ENCODE peak calls at places on chromosomes 16 and 17, in eight cellular contexts. B is stomach; Z is Panc1; I is heart right ventricle; Q is A673; X is right lobe of liver; U is effector memory CD4-positive, alpha-beta T cell; J is uterus. P is an unnamed sample.

GRCh38 chr17:46727572-46728348 is 90.7 kb downstream of the WNT3 start:
- DNase-seq in B (no peak), Z (no peak), I (no peak), Q (no peak), X (no peak), U (no peak), J (no peak), P (no peak)

GRCh38 chr17:70636517-70637133 is 467.3 kb downstream of the KCNJ2 start:
- DNase-seq in B (no peak), Z (peak), I (no peak), Q (peak), X (no peak), U (no peak), J (no peak), P (peak)

GRCh38 chr17:50353600-50354195 is 7.8 kb downstream of the XYLT2 start:
- DNase-seq in B (peak), Z (no peak), I (no peak), Q (no peak), X (no peak), U (no peak), J (no peak), P (no peak)

GRCh38 chr16:25635449-25635848 is 56.3 kb upstream of the HS3ST4 start:
- DNase-seq in B (no peak), Z (no peak), I (no peak), Q (no peak), X (no peak), U (no peak), J (no peak), P (no peak)

GRCh38 chr17:13113821-13114525 is 96.1 kb upstream of the ELAC2 start:
- DNase-seq in B (no peak), Z (no peak), I (no peak), Q (no peak), X (no peak), U (no peak), J (no peak), P (no peak)

GRCh38 chr17:56978441-56979090 is 635 bp downstream of the SCPEP1 start:
- DNase-seq in B (no peak), Z (no peak), I (no peak), Q (no peak), X (no peak), U (no peak), J (no peak), P (no peak)

GRCh38 chr16:48317614-48318013 is 67.6 kb downstream of the SIAH1 start:
- DNase-seq in B (no peak), Z (no peak), I (no peak), Q (peak), X (no peak), U (no peak), J (no peak), P (no peak)

GRCh38 chr16:2054543-2055245 is 6.9 kb downstream of the TSC2 start:
- DNase-seq in B (peak), Z (no peak), I (no peak), Q (no peak), X (no peak), U (no peak), J (no peak), P (no peak)

GRCh38 chr16:13923703-13924298 is 3.8 kb downstream of the ERCC4 start:
- DNase-seq in B (no peak), Z (peak), I (no peak), Q (peak), X (no peak), U (no peak), J (no peak), P (no peak)

GRCh38 chr16:82682757-82683156 is 56.0 kb downstream of the CDH13 start:
- DNase-seq in B (no peak), Z (no peak), I (no peak), Q (no peak), X (no peak), U (no peak), J (no peak), P (no peak)

GRCh38 chr17:16013943-16014407 is 14.4 kb downstream of the TTC19 start:
- DNase-seq in B (no peak), Z (peak), I (no peak), Q (peak), X (no peak), U (no peak), J (no peak), P (no peak)
- H3K27ac ChIP-seq in B (no peak), Z (no peak), I (no peak), Q (no peak), X (no peak), U (no peak), J (no peak), P (no peak)

GRCh38 chr17:41545829-41546410 is 17.8 kb upstream of the KRT19 start:
- DNase-seq in B (no peak), Z (no peak), I (no peak), Q (no peak), X (no peak), U (no peak), J (no peak), P (no peak)

GRCh38 chr17:41544935-41545334 is 16.8 kb upstream of the KRT19 start:
- DNase-seq in B (no peak), Z (no peak), I (no peak), Q (no peak), X (no peak), U (no peak), J (no peak), P (no peak)

GRCh38 chr17:41542357-41542756 is 14.2 kb upstream of the KRT19 start:
- DNase-seq in B (no peak), Z (no peak), I (no peak), Q (no peak), X (no peak), U (no peak), J (no peak), P (no peak)

GRCh38 chr17:41546819-41547218 is 18.7 kb upstream of the KRT19 start:
- DNase-seq in B (no peak), Z (no peak), I (no peak), Q (no peak), X (no peak), U (no peak), J (no peak), P (no peak)

DNA sequence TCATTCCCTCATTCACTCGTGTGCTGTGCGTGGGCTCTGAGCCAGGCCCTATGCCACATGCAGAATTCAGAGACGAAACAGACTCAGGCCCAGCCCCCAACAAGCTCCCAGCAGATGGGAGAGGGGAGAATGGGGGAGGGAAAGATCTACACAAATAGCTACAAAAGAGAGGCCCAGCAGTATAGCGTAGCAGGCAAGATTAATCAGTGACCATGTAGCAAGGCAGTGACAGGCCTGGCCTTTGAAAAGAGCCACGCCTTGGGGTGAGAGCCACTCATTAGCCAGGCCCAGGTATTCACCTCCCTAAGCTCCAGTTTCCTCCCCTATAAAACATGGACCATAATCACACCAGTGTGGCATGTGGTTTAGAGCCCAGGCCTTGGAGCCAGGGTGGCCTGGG is 16.4 kb upstream of the KRT19 start:
- DNase-seq in B (no peak), Z (no peak), I (no peak), Q (peak), X (no peak), U (no peak), J (no peak), P (no peak)
- H3K27ac ChIP-seq in B (no peak), Z (peak), I (no peak), Q (no peak), X (no peak), U (no peak), J (no peak), P (no peak)

GRCh38 chr17:4947010-4947410 is 1.3 kb downstream of the PFN1 start:
- DNase-seq in B (no peak), Z (no peak), I (no peak), Q (peak), X (no peak), U (no peak), J (no peak), P (no peak)

GRCh38 chr17:4945176-4945943 is 3.0 kb downstream of the PFN1 start:
- DNase-seq in B (peak), Z (peak), I (peak), Q (peak), X (no peak), U (peak), J (peak), P (no peak)

GRCh38 chr17:4944554-4945175 is 3.7 kb downstream of the PFN1 start:
- DNase-seq in B (no peak), Z (no peak), I (no peak), Q (no peak), X (no peak), U (no peak), J (no peak), P (no peak)

GRCh38 chr17:4946312-4946976 is 1.9 kb downstream of the PFN1 start:
- DNase-seq in B (no peak), Z (no peak), I (no peak), Q (no peak), X (no peak), U (no peak), J (no peak), P (no peak)

GRCh38 chr17:4945944-4946280 is 2.4 kb downstream of the PFN1 start:
- DNase-seq in B (no peak), Z (no peak), I (no peak), Q (no peak), X (no peak), U (no peak), J (no peak), P (no peak)
- H3K27ac ChIP-seq in B (peak), Z (peak), I (no peak), Q (peak), X (peak), U (peak), J (peak), P (no peak)

GRCh38 chr17:17975441-17975840 is 2.8 kb downstream of the DRC3 start:
- DNase-seq in B (no peak), Z (no peak), I (no peak), Q (no peak), X (no peak), U (no peak), J (no peak), P (no peak)

GRCh38 chr17:17970699-17971430 is 1.3 kb downstream of the TOM1L2 start:
- DNase-seq in B (no peak), Z (no peak), I (no peak), Q (no peak), X (no peak), U (no peak), J (no peak), P (no peak)

GRCh38 chr17:17972126-17972951 is at the start of the genes DRC3 and TOM1L2:
- DNase-seq in B (peak), Z (peak), I (peak), Q (peak), X (peak), U (peak), J (peak), P (peak)

GRCh38 chr17:17972952-17973254 is 241 bp downstream of the DRC3 start:
- DNase-seq in B (no peak), Z (no peak), I (no peak), Q (no peak), X (no peak), U (no peak), J (no peak), P (no peak)

DNA sequence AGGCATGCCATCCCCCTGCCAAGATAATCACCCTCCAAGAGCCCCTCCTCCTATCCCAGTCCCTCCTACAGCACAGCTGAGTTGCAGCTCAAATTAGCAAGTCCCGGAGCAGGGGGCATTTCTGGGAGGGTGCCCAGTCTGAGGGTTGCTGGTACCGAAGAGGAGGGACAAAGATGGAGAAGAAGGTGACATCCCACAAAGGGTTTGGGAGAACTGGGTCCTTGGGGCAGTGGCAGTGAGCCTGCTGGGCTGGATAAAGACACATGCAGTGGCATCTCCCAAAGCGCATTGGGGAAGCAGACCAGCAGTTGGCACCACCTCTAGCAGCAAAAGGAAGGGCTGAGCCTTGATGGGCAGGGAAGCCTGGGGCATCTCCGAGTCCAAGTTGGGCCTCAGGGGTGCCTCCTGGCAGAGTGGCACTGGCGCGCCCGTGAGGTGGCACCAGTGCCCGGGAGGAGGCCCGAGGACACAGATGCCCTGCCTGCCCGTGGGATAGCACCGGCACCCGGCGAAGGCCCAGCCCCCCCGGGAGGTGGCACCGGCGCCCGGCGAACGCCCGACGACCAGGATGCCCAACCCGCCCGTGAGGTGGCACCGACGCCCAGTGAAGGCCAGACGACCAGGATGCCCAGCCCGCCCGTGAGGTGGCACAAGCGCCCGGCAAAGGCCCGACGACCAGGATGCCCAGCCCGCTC is 622 bp downstream of the TOM1L2 start:
- DNase-seq in B (peak), Z (no peak), I (peak), Q (no peak), X (peak), U (peak), J (peak), P (no peak)
- H3K27ac ChIP-seq in B (peak), Z (peak), I (peak), Q (peak), X (peak), U (peak), J (peak), P (no peak)

GRCh38 chr17:2090210-2090641 is 35.3 kb downstream of the HIC1 start:
- DNase-seq in B (no peak), Z (no peak), I (no peak), Q (no peak), X (no peak), U (no peak), J (no peak), P (no peak)

GRCh38 chr17:2093349-2093748 is 38.4 kb downstream of the HIC1 start:
- DNase-seq in B (peak), Z (no peak), I (no peak), Q (no peak), X (no peak), U (no peak), J (no peak), P (no peak)

GRCh38 chr17:2089021-2089422 is 34.1 kb downstream of the HIC1 start:
- DNase-seq in B (no peak), Z (no peak), I (no peak), Q (no peak), X (no peak), U (no peak), J (no peak), P (no peak)

GRCh38 chr17:2092253-2092652 is 37.4 kb downstream of the HIC1 start:
- DNase-seq in B (no peak), Z (no peak), I (no peak), Q (no peak), X (no peak), U (no peak), J (no peak), P (no peak)

DNA sequence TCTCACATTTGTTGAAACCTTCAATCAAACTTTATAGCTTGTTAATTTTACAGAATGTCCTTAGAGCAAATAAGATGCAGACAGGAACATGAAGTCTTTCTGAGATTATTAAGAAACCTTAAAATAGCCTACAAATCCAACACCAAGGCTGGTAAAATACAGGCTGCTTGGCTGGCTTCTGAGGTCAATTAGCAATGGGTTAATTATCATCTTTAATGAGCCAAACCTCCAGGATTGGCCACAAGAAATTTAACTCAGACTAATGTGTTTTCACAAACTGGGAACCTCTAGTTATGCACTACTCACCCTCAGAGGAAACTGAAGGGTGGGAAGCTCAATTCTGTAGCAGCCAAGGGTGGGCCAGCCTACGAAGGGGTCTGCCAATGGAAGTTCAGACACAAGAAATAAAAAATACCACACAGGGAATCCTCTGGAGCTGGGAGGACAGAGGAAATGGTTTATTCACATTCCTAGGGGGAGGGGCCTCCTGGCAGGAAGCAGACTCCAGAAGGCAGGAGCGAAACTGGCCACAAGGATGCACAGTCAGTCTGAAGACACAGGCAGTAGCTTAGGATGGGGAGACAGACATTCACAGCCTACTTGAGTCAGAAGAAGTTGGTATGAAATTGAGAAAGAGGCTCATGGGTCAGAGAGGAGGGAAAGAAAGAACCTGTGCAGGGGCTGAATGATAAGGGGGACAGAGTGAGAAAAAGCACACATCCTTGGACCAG is 36.1 kb downstream of the HIC1 start:
- DNase-seq in B (no peak), Z (no peak), I (peak), Q (peak), X (no peak), U (no peak), J (peak), P (peak)
- H3K27ac ChIP-seq in B (peak), Z (no peak), I (no peak), Q (peak), X (peak), U (no peak), J (peak), P (no peak)

GRCh38 chr16:87957296-87958069 is 6.2 kb downstream of the BANP start:
- DNase-seq in B (no peak), Z (no peak), I (no peak), Q (no peak), X (no peak), U (no peak), J (no peak), P (no peak)
- H3K27ac ChIP-seq in B (no peak), Z (no peak), I (no peak), Q (peak), X (no peak), U (peak), J (no peak), P (no peak)

P was measured in iPS DF 6.9.